ENCODE peak calls at places on chromosome 3, in eight cellular contexts. C is thoracic aorta, Q is OCI-LY7, O is upper lobe of right lung, B is right atrium auricular region, Y is IMR-90, N is pancreas, D is uterus. V is an unnamed sample.
A peak's percentile ranks its signal among the peaks of the same experiment; 100 is the strongest.

GRCh38 chr3:101185341-101185740 is 135.0 kb downstream of the IMPG2 start:
- DNase-seq in C (no peak), Q (no peak), O (no peak), B (no peak), Y (peak; percentile 53), N (no peak), D (no peak), V (no peak)

GRCh38 chr3:8730641-8731040 is 3.0 kb upstream of the CAV3 start:
- DNase-seq in C (no peak), Q (no peak), O (no peak), B (no peak), Y (peak; percentile 27), N (no peak), D (no peak), V (peak; percentile 4)

GRCh38 chr3:57864853-57865252 is 108.7 kb downstream of the SLMAP start:
- DNase-seq in C (no peak), Q (peak; percentile 8), O (no peak), B (no peak), Y (peak; percentile 45), N (no peak), D (no peak), V (no peak)

GRCh38 chr3:48271763-48272498 is 31.0 kb downstream of the ZNF589 start:
- DNase-seq in C (no peak), Q (no peak), O (no peak), B (no peak), Y (no peak), N (no peak), D (no peak), V (no peak)

GRCh38 chr3:158471639-158472294 is 99.2 kb upstream of the MLF1 start:
- DNase-seq in C (no peak), Q (no peak), O (no peak), B (no peak), Y (peak; percentile 97), N (no peak), D (no peak), V (no peak)

GRCh38 chr3:123834631-123835030 is 49.5 kb downstream of the MYLK start:
- DNase-seq in C (no peak), Q (no peak), O (no peak), B (no peak), Y (peak; percentile 90), N (no peak), D (no peak), V (no peak)

GRCh38 chr3:39065197-39065596 is 13.4 kb downstream of the WDR48 start:
- DNase-seq in C (no peak), Q (peak; percentile 81), O (no peak), B (no peak), Y (peak; percentile 60), N (no peak), D (no peak), V (no peak)

GRCh38 chr3:81823882-81824395 is 62.5 kb upstream of the GBE1 start:
- DNase-seq in C (no peak), Q (peak; percentile 3), O (no peak), B (no peak), Y (no peak), N (no peak), D (no peak), V (no peak)

GRCh38 chr3:114418724-114419543 is 125.1 kb downstream of the TIGIT start:
- DNase-seq in C (no peak), Q (peak; percentile 72), O (no peak), B (no peak), Y (peak; percentile 95), N (no peak), D (no peak), V (no peak)

GRCh38 chr3:82044918-82045715 is 283.7 kb upstream of the GBE1 start:
- DNase-seq in C (no peak), Q (no peak), O (no peak), B (no peak), Y (no peak), N (no peak), D (no peak), V (no peak)

GRCh38 chr3:184560992-184561328 is 625 bp upstream of the EPHB3 start:
- DNase-seq in C (no peak), Q (no peak), O (no peak), B (no peak), Y (no peak), N (no peak), D (no peak), V (no peak)

GRCh38 chr3:184562146-184562861 is 719 bp downstream of the EPHB3 start:
- DNase-seq in C (no peak), Q (no peak), O (peak; percentile 70), B (no peak), Y (no peak), N (no peak), D (peak; percentile 45), V (no peak)

GRCh38 chr3:184562875-184563568 is 1.4 kb downstream of the EPHB3 start:
- DNase-seq in C (no peak), Q (no peak), O (no peak), B (no peak), Y (peak; percentile 22), N (peak; percentile 64), D (peak; percentile 50), V (no peak)

GRCh38 chr3:184560531-184560930 is 1.1 kb upstream of the EPHB3 start:
- DNase-seq in C (no peak), Q (no peak), O (no peak), B (no peak), Y (no peak), N (no peak), D (no peak), V (no peak)

GRCh38 chr3:184561329-184562145 is at the start of gene EPHB3:
- DNase-seq in C (peak; percentile 99), Q (peak; percentile 94), O (peak; percentile 99), B (peak; percentile 99), Y (peak; percentile 99), N (peak; percentile 98), D (peak; percentile 100), V (peak; percentile 98)
- H3K27ac ChIP-seq in C (peak within 1 kb of the TSS; percentile 67), Q (no peak within 1 kb of the TSS), O (peak within 1 kb of the TSS; percentile 82), B (peak within 1 kb of the TSS; percentile 29), Y (peak within 1 kb of the TSS; percentile 3), N (peak within 1 kb of the TSS; percentile 41), D (peak within 1 kb of the TSS; percentile 82), V (peak within 1 kb of the TSS; percentile 73)

GRCh38 chr3:171775943-171776342 is 34.3 kb downstream of the PLD1 start:
- DNase-seq in C (no peak), Q (no peak), O (no peak), B (no peak), Y (no peak), N (no peak), D (no peak), V (no peak)
- H3K27ac ChIP-seq in C (no peak overlapping the region), Q (no peak overlapping the region), O (no peak overlapping the region), B (no peak overlapping the region), Y (no peak overlapping the region), N (no peak overlapping the region), D (no peak overlapping the region), V (no peak overlapping the region)

GRCh38 chr3:187975571-187976360 is 178.2 kb upstream of the LPP start:
- DNase-seq in C (no peak), Q (peak; percentile 73), O (no peak), B (no peak), Y (no peak), N (no peak), D (no peak), V (no peak)

GRCh38 chr3:187977659-187978058 is 176.3 kb upstream of the LPP start:
- DNase-seq in C (no peak), Q (no peak), O (no peak), B (no peak), Y (no peak), N (no peak), D (no peak), V (no peak)

GRCh38 chr3:187974857-187975257 is 179.1 kb upstream of the LPP start:
- DNase-seq in C (no peak), Q (peak; percentile 79), O (no peak), B (no peak), Y (no peak), N (no peak), D (no peak), V (no peak)

GRCh38 chr3:187978433-187979011 is 175.4 kb upstream of the LPP start:
- DNase-seq in C (no peak), Q (peak; percentile 90), O (no peak), B (no peak), Y (peak; percentile 43), N (no peak), D (no peak), V (no peak)

GRCh38 chr3:187976361-187976900 is 177.5 kb upstream of the LPP start:
- DNase-seq in C (no peak), Q (peak; percentile 82), O (no peak), B (no peak), Y (no peak), N (no peak), D (no peak), V (no peak)
- H3K27ac ChIP-seq in C (no peak overlapping the region), Q (peak overlapping the region; percentile 99), O (no peak overlapping the region), B (no peak overlapping the region), Y (no peak overlapping the region), N (no peak overlapping the region), D (no peak overlapping the region), V (no peak overlapping the region)

GRCh38 chr3:78820497-78820896 is 947.3 kb downstream of the ROBO1 start:
- DNase-seq in C (no peak), Q (no peak), O (no peak), B (no peak), Y (no peak), N (no peak), D (no peak), V (no peak)

GRCh38 chr3:78823434-78823833 is 944.4 kb downstream of the ROBO1 start:
- DNase-seq in C (no peak), Q (no peak), O (no peak), B (no peak), Y (no peak), N (no peak), D (no peak), V (no peak)

GRCh38 chr3:78814893-78815562 is 952.8 kb downstream of the ROBO1 start:
- DNase-seq in C (no peak), Q (no peak), O (no peak), B (no peak), Y (no peak), N (no peak), D (no peak), V (no peak)

GRCh38 chr3:78822741-78823140 is 945.1 kb downstream of the ROBO1 start:
- DNase-seq in C (no peak), Q (no peak), O (no peak), B (no peak), Y (no peak), N (no peak), D (no peak), V (no peak)

DNA sequence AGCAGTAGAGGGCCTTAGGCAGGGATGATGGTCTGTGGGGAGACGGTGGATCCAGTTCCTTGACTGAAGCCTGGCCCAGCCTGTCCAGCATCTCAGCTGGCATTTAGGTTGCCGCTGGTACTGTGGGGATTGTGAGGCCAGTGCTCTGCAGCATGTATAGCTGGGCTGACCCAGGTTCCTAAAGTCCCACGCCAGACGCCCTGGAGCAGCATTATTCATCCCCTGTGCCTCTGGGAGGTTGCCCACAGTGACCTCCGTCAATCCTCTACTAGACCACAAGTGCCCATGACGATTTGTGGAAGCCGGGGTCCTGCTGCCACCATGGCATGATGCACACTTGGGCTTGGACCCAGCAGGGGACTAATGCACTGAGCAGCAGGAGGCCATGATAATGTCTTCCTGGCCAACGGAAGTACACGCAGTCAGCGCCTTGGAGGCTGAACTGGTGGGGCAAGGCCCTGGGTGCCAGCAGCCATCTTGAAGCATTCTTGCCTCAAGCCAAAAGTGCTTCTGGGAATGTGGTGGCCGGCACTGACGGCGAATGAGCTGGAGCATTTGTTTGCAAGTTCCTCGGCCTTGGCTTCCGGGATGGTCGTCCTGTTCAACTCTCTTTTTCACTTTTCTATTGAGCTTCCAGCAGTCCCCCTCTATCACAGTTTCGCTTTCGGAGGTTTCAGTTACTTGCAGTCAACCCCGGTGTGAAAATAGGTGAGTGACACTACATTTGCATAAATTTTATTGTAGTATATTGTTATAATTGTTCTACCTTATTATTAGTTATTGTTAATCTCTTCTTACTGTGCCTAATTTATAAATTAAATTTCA is 949.4 kb downstream of the ROBO1 start:
- DNase-seq in C (no peak), Q (no peak), O (no peak), B (no peak), Y (no peak), N (no peak), D (no peak), V (no peak)
- H3K27ac ChIP-seq in C (no peak overlapping the region), Q (no peak overlapping the region), O (no peak overlapping the region), B (no peak overlapping the region), Y (no peak overlapping the region), N (no peak overlapping the region), D (no peak overlapping the region), V (no peak overlapping the region)

V was measured in ascending aorta.